ENCODE peak calls at places on chromosomes 2 and 18, in nine cellular contexts. G, R, A, K, Y, O, B, Q and N are unnamed samples.

GRCh38 chr18:79982736-79983135 is 5.6 kb downstream of the TXNL4A start:
- DNase-seq in G (no peak), R (no peak), A (no peak), K (no peak), Y (no peak), O (no peak), B (no peak), Q (no peak), N (no peak)

GRCh38 chr2:42238644-42239288 is 69.6 kb downstream of the EML4 start:
- DNase-seq in G (peak; percentile 53), R (no peak), A (no peak), K (no peak), Y (no peak), O (no peak), B (peak; percentile 60), Q (peak; percentile 23), N (peak; percentile 62)

GRCh38 chr2:216572582-216573578 is 60.3 kb upstream of the IGFBP2 start:
- DNase-seq in G (peak; percentile 78), R (peak; percentile 89), A (no peak), K (no peak), Y (peak; percentile 79), O (peak; percentile 93), B (no peak), Q (no peak), N (peak; percentile 91)

GRCh38 chr2:27154990-27155615 is 6.3 kb downstream of the TCF23 start:
- DNase-seq in G (no peak), R (no peak), A (no peak), K (no peak), Y (peak; percentile 51), O (no peak), B (no peak), Q (no peak), N (no peak)

GRCh38 chr2:104179644-104180043 is 674.3 kb upstream of the POU3F3 start:
- DNase-seq in G (no peak), R (no peak), A (no peak), K (no peak), Y (no peak), O (no peak), B (no peak), Q (no peak), N (no peak)

GRCh38 chr2:177031435-177032222 is 181.0 kb upstream of the HNRNPA3 start:
- DNase-seq in G (no peak), R (no peak), A (peak; percentile 34), K (no peak), Y (no peak), O (no peak), B (no peak), Q (no peak), N (no peak)

GRCh38 chr2:165219491-165219890 is 15.6 kb upstream of the SCN3A start:
- DNase-seq in G (no peak), R (no peak), A (no peak), K (no peak), Y (no peak), O (no peak), B (no peak), Q (no peak), N (no peak)

GRCh38 chr2:218485986-218486667 is 67.2 kb downstream of the VIL1 start:
- DNase-seq in G (peak; percentile 48), R (no peak), A (no peak), K (no peak), Y (no peak), O (no peak), B (no peak), Q (no peak), N (no peak)

GRCh38 chr2:189210250-189211075 is 30.9 kb upstream of the COL5A2 start:
- DNase-seq in G (no peak), R (peak; percentile 88), A (no peak), K (peak; percentile 50), Y (peak; percentile 57), O (no peak), B (peak; percentile 33), Q (no peak), N (no peak)

GRCh38 chr2:225457462-225457861 is 58.0 kb downstream of the NYAP2 start:
- DNase-seq in G (no peak), R (no peak), A (no peak), K (no peak), Y (no peak), O (no peak), B (no peak), Q (no peak), N (no peak)

GRCh38 chr2:9474361-9475117 is at the start of gene IAH1:
- DNase-seq in G (no peak), R (peak; percentile 81), A (peak; percentile 98), K (no peak), Y (peak; percentile 74), O (no peak), B (peak; percentile 71), Q (no peak), N (peak; percentile 63)

GRCh38 chr2:136214284-136214683 is 96.3 kb upstream of the CXCR4 start:
- DNase-seq in G (peak; percentile 15), R (no peak), A (no peak), K (no peak), Y (no peak), O (peak; percentile 74), B (no peak), Q (no peak), N (no peak)
- TF ChIP-seq POLR2AphosphoS5 in G (no peak), R (no peak), A (no peak), K (no peak), Y (no peak), O (no peak), B (no peak), Q (no peak), N (no peak)

GRCh38 chr2:53970898-53971681 is at the start of gene PSME4:
- DNase-seq in G (peak; percentile 87), R (peak; percentile 97), A (peak; percentile 97), K (peak; percentile 90), Y (peak; percentile 97), O (peak; percentile 98), B (peak; percentile 96), Q (peak; percentile 76), N (peak; percentile 96)

GRCh38 chr2:53964237-53964952 is 6.4 kb downstream of the PSME4 start:
- DNase-seq in G (no peak), R (no peak), A (no peak), K (no peak), Y (no peak), O (no peak), B (no peak), Q (no peak), N (no peak)

GRCh38 chr2:53964987-53965687 is 5.7 kb downstream of the PSME4 start:
- DNase-seq in G (no peak), R (no peak), A (no peak), K (no peak), Y (no peak), O (no peak), B (no peak), Q (no peak), N (no peak)

GRCh38 chr2:53970095-53970897 is 497 bp downstream of the PSME4 start:
- DNase-seq in G (peak; percentile 44), R (peak; percentile 74), A (peak; percentile 61), K (peak; percentile 88), Y (peak; percentile 64), O (no peak), B (peak; percentile 40), Q (no peak), N (peak; percentile 45)

DNA sequence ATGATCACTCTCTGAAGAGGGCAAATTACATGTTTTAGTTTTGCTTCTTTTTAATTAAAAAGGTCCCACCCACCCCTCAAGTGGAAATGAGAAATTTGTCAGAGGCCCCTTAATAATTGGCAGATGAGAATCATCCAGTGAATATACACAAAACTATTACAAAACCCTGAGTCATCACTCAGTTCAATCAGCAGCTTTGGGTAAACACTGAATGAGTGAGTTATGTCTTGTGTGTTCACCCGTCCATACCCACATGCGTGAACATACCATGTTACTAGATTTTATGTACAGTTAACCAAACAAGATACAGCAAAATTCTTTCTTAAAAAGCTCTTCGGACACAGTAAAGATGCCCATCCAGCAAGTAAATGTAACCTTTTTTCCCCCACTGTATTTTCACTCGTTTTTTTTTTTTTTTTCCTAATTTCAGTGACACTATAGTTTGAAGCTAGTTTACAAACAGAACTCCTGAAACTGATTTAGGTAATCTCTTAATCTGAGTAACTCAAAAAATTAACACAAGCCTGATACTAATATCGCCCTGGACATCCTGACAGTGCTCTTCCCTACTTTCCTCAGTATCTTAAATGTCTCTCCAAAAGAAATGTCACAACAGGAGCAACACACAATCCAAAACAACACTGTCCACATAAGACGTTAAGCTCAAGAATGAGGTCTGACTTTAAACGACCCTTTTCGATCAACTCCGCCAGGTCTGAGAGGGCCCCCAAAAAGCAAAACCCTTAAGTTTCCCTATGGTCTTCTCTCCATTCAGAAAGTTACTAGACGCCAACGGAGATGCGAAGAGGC is 1.3 kb downstream of the PSME4 start:
- DNase-seq in G (peak; percentile 95), R (no peak), A (peak; percentile 16), K (peak; percentile 12), Y (no peak), O (no peak), B (no peak), Q (no peak), N (no peak)
- TF ChIP-seq EP300 in G (no peak), R (no peak), A (peak; percentile 8), K (peak; percentile 67), Y (no peak), O (no peak), B (no peak), Q (no peak), N (no peak)

GRCh38 chr2:120260736-120261135 is 8.1 kb downstream of the RALB start:
- DNase-seq in G (no peak), R (no peak), A (no peak), K (no peak), Y (no peak), O (no peak), B (no peak), Q (no peak), N (no peak)

GRCh38 chr2:120254178-120254577 is 1.5 kb downstream of the RALB start:
- DNase-seq in G (no peak), R (peak; percentile 35), A (no peak), K (no peak), Y (no peak), O (no peak), B (no peak), Q (no peak), N (no peak)

GRCh38 chr2:120258140-120258539 is 5.5 kb downstream of the RALB start:
- DNase-seq in G (no peak), R (no peak), A (no peak), K (no peak), Y (peak; percentile 20), O (no peak), B (no peak), Q (no peak), N (no peak)

GRCh38 chr2:120261387-120262006 is 8.8 kb downstream of the RALB start:
- DNase-seq in G (no peak), R (no peak), A (no peak), K (no peak), Y (no peak), O (no peak), B (no peak), Q (no peak), N (no peak)

GRCh38 chr2:120257522-120257921 is 4.9 kb downstream of the RALB start:
- DNase-seq in G (no peak), R (peak; percentile 37), A (no peak), K (no peak), Y (no peak), O (no peak), B (no peak), Q (no peak), N (no peak)
- TF ChIP-seq POLR2AphosphoS5 in G (no peak), R (no peak), A (no peak), K (no peak), Y (no peak), O (no peak), B (no peak), Q (no peak), N (no peak)

DNA sequence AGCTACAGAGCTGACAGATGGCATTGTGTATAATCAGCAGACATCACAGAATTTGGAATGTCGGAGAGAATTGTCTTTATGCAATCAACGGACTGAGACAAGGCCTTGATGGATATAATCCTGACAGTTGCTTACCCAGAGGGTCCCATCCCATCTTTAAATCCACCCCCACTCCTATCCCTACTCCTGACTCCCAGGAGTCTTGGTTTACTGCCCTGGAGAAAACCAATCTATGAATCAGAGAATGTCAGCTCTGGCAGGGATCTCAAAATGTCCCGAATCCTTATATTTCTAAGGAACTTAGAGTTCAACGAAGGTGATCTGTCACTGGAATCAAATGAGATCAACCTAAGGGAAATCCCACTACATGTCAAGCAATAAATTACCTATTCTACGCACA is 142.1 kb downstream of the LRATD1 start:
- DNase-seq in G (no peak), R (no peak), A (no peak), K (no peak), Y (no peak), O (no peak), B (no peak), Q (no peak), N (no peak)
- TF ChIP-seq EP300 in G (no peak), R (no peak), A (no peak), K (no peak), Y (no peak), O (no peak), B (no peak), Q (no peak), N (no peak)